ENCODE peak calls at places on chromosomes 2 and 18, in six cellular contexts. One of them, this sample, is unnamed.

GRCh38 chr2:219230201-219230540 is 565 bp downstream of the ANKZF1 start:
- DNase-seq in H1: peak; percentile 56
- DNase-seq in uterus: no peak
- DNase-seq in prostate gland: peak; percentile 53
- DNase-seq in B cell: peak; percentile 44
- DNase-seq in transverse colon: peak; percentile 71
- DNase-seq in this sample: peak; percentile 61

GRCh38 chr2:95325590-95326432 is 28.7 kb downstream of the KCNIP3 start:
- DNase-seq in H1: no peak
- DNase-seq in uterus: no peak
- DNase-seq in prostate gland: no peak
- DNase-seq in B cell: no peak
- DNase-seq in transverse colon: no peak
- DNase-seq in this sample: no peak

GRCh38 chr2:83196225-83196624 is 1262.9 kb downstream of the SUCLG1 start:
- DNase-seq in H1: no peak
- DNase-seq in uterus: no peak
- DNase-seq in prostate gland: no peak
- DNase-seq in B cell: no peak
- DNase-seq in transverse colon: no peak
- DNase-seq in this sample: no peak

GRCh38 chr2:113185643-113186315 is 12.0 kb downstream of the PSD4 start:
- DNase-seq in H1: no peak
- DNase-seq in uterus: no peak
- DNase-seq in prostate gland: no peak
- DNase-seq in B cell: no peak
- DNase-seq in transverse colon: no peak
- DNase-seq in this sample: no peak

GRCh38 chr2:122019729-122020128 is 264.3 kb downstream of the TSN start:
- DNase-seq in H1: no peak
- DNase-seq in uterus: no peak
- DNase-seq in prostate gland: no peak
- DNase-seq in B cell: no peak
- DNase-seq in transverse colon: peak; percentile 62
- DNase-seq in this sample: no peak

GRCh38 chr18:74454279-74454741 is 2.8 kb downstream of the DIPK1C start:
- DNase-seq in H1: no peak
- DNase-seq in uterus: no peak
- DNase-seq in prostate gland: no peak
- DNase-seq in B cell: no peak
- DNase-seq in transverse colon: no peak
- DNase-seq in this sample: no peak

GRCh38 chr2:240572141-240573031 is 4.1 kb downstream of the RNPEPL1 start:
- DNase-seq in H1: no peak
- DNase-seq in uterus: no peak
- DNase-seq in prostate gland: no peak
- DNase-seq in B cell: no peak
- DNase-seq in transverse colon: no peak
- DNase-seq in this sample: no peak

GRCh38 chr18:47602273-47602897 is 328.1 kb downstream of the SMAD2 start:
- DNase-seq in H1: no peak
- DNase-seq in uterus: no peak
- DNase-seq in prostate gland: no peak
- DNase-seq in B cell: no peak
- DNase-seq in transverse colon: no peak
- DNase-seq in this sample: no peak

GRCh38 chr2:42742740-42743666 is 20.9 kb downstream of the OXER1 start:
- DNase-seq in H1: no peak
- DNase-seq in uterus: no peak
- DNase-seq in prostate gland: no peak
- DNase-seq in B cell: no peak
- DNase-seq in transverse colon: no peak
- DNase-seq in this sample: no peak

GRCh38 chr2:143183804-143184463 is 54.7 kb downstream of the ARHGAP15 start:
- DNase-seq in H1: no peak
- DNase-seq in uterus: no peak
- DNase-seq in prostate gland: no peak
- DNase-seq in B cell: no peak
- DNase-seq in transverse colon: no peak
- DNase-seq in this sample: no peak

GRCh38 chr18:4750392-4751346 is 295.6 kb upstream of the DLGAP1 start:
- DNase-seq in H1: no peak
- DNase-seq in uterus: no peak
- DNase-seq in prostate gland: no peak
- DNase-seq in B cell: no peak
- DNase-seq in transverse colon: no peak
- DNase-seq in this sample: no peak

GRCh38 chr2:133421516-133422324 is 146.5 kb downstream of the NCKAP5 start:
- DNase-seq in H1: no peak
- DNase-seq in uterus: no peak
- DNase-seq in prostate gland: no peak
- DNase-seq in B cell: no peak
- DNase-seq in transverse colon: peak; percentile 34
- DNase-seq in this sample: no peak
- TF ChIP-seq CTCF in H1: no peak
- TF ChIP-seq CTCF in uterus: no peak
- TF ChIP-seq CTCF in prostate gland: no peak
- TF ChIP-seq CTCF in B cell: no peak
- TF ChIP-seq CTCF in transverse colon: no peak
- TF ChIP-seq CTCF in this sample: no peak

GRCh38 chr2:67397143-67397986 is at the start of gene ETAA1:
- DNase-seq in H1: peak; percentile 93
- DNase-seq in uterus: peak; percentile 92
- DNase-seq in prostate gland: peak; percentile 90
- DNase-seq in B cell: peak; percentile 94
- DNase-seq in transverse colon: peak; percentile 95
- DNase-seq in this sample: peak; percentile 93

GRCh38 chr2:67394734-67395133 is 2.4 kb upstream of the ETAA1 start:
- DNase-seq in H1: no peak
- DNase-seq in uterus: no peak
- DNase-seq in prostate gland: no peak
- DNase-seq in B cell: no peak
- DNase-seq in transverse colon: no peak
- DNase-seq in this sample: no peak

GRCh38 chr2:67389286-67389685 is 7.8 kb upstream of the ETAA1 start:
- DNase-seq in H1: no peak
- DNase-seq in uterus: no peak
- DNase-seq in prostate gland: no peak
- DNase-seq in B cell: no peak
- DNase-seq in transverse colon: no peak
- DNase-seq in this sample: no peak

GRCh38 chr2:67389788-67390187 is 7.3 kb upstream of the ETAA1 start:
- DNase-seq in H1: no peak
- DNase-seq in uterus: no peak
- DNase-seq in prostate gland: no peak
- DNase-seq in B cell: no peak
- DNase-seq in transverse colon: no peak
- DNase-seq in this sample: no peak

GRCh38 chr2:67393237-67393636 is 3.9 kb upstream of the ETAA1 start:
- DNase-seq in H1: no peak
- DNase-seq in uterus: no peak
- DNase-seq in prostate gland: no peak
- DNase-seq in B cell: no peak
- DNase-seq in transverse colon: no peak
- DNase-seq in this sample: no peak
- TF ChIP-seq CTCF in H1: no peak
- TF ChIP-seq CTCF in uterus: no peak
- TF ChIP-seq CTCF in prostate gland: no peak
- TF ChIP-seq CTCF in B cell: no peak
- TF ChIP-seq CTCF in transverse colon: no peak
- TF ChIP-seq CTCF in this sample: no peak

DNA sequence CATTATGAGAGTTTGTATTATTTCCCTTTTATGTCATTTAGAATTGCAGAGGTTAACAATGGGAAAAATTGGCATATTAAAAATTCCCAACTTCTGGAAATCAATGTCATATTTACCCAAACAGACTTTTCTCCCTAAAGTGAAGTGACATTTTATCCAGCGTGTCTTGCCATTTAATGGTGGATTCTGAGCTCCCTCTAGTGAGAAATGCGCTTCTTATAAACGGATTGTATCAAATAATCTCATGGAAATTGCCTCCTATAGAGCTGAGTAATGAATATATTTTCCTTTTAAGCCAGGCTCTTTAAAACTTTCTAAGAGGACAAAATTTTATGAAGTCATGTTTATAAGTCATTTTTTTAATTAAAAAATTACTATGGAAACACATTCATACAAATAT is 5.7 kb upstream of the GCFC2 start:
- DNase-seq in H1: no peak
- DNase-seq in uterus: no peak
- DNase-seq in prostate gland: no peak
- DNase-seq in B cell: no peak
- DNase-seq in transverse colon: no peak
- DNase-seq in this sample: no peak
- TF ChIP-seq CTCF in H1: no peak
- TF ChIP-seq CTCF in uterus: no peak
- TF ChIP-seq CTCF in prostate gland: no peak
- TF ChIP-seq CTCF in B cell: no peak
- TF ChIP-seq CTCF in transverse colon: no peak
- TF ChIP-seq CTCF in this sample: no peak

DNA sequence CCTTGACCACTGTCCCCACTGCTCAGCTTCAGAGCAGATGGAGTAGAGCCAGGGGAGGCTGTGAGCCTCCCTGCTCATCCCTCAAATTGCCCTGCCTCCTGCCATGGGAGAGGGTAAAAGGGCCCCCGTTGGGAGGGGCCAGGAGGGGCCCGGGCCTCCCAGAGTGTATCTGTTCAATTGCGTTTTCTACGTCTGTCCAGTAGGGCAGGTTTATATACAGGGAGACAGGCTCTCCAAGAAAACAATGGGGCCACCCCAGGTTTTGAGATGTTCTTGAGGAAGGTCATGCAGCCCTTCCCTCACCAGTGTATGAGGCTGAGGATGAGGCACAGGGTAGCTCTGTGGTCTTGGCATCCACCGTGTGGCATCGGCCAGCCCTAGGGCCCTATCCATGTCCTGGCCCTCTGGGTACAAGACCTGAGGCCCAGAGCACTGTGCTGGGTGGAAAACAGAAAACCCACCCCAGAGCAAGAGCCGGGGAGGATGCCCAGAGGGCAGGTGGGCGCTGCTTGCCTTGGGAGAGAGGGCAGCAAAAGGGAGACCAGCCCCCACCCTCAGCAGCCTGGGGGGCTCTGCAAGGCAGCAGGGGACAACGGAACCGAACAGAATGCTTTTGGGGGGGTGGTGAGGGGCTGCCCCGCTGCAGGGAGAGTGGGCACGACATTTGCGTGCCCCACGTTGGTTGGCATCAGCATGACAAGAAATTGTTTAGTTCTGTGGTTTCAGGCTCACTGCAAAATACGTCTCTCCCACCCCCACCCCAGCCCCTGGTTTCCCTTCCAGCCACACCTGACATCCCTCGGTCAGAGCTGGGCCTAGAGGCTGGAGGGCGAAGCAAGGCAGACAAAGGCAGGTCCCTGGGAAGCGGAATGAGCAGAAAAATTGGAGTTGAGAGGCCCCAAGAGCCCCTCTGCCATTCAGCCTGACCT is 141.5 kb downstream of the ACOXL start:
- DNase-seq in H1: no peak
- DNase-seq in uterus: no peak
- DNase-seq in prostate gland: no peak
- DNase-seq in B cell: no peak
- DNase-seq in transverse colon: no peak
- DNase-seq in this sample: no peak
- TF ChIP-seq CTCF in H1: no peak
- TF ChIP-seq CTCF in uterus: no peak
- TF ChIP-seq CTCF in prostate gland: no peak
- TF ChIP-seq CTCF in B cell: no peak
- TF ChIP-seq CTCF in transverse colon: no peak
- TF ChIP-seq CTCF in this sample: no peak

GRCh38 chr18:9103488-9103887 is 989 bp downstream of the NDUFV2 start:
- DNase-seq in H1: no peak
- DNase-seq in uterus: no peak
- DNase-seq in prostate gland: no peak
- DNase-seq in B cell: no peak
- DNase-seq in transverse colon: no peak
- DNase-seq in this sample: no peak
- TF ChIP-seq CTCF in H1: no peak
- TF ChIP-seq CTCF in uterus: peak; percentile 34
- TF ChIP-seq CTCF in prostate gland: no peak
- TF ChIP-seq CTCF in B cell: peak; percentile 25
- TF ChIP-seq CTCF in transverse colon: no peak
- TF ChIP-seq CTCF in this sample: no peak

GRCh38 chr2:170770304-170771048 is at the start of gene ERICH2:
- DNase-seq in H1: peak; percentile 82
- DNase-seq in uterus: peak; percentile 80
- DNase-seq in prostate gland: peak; percentile 79
- DNase-seq in B cell: peak; percentile 74
- DNase-seq in transverse colon: peak; percentile 86
- DNase-seq in this sample: peak; percentile 84
- TF ChIP-seq CTCF in H1: peak; percentile 17
- TF ChIP-seq CTCF in uterus: no peak
- TF ChIP-seq CTCF in prostate gland: no peak
- TF ChIP-seq CTCF in B cell: no peak
- TF ChIP-seq CTCF in transverse colon: no peak
- TF ChIP-seq CTCF in this sample: no peak

GRCh38 chr2:30503007-30503691 is 56.1 kb downstream of the LCLAT1 start:
- DNase-seq in H1: no peak
- DNase-seq in uterus: no peak
- DNase-seq in prostate gland: no peak
- DNase-seq in B cell: peak; percentile 8
- DNase-seq in transverse colon: no peak
- DNase-seq in this sample: no peak
- TF ChIP-seq CTCF in H1: peak; percentile 23
- TF ChIP-seq CTCF in uterus: no peak
- TF ChIP-seq CTCF in prostate gland: no peak
- TF ChIP-seq CTCF in B cell: peak; percentile 46
- TF ChIP-seq CTCF in transverse colon: no peak
- TF ChIP-seq CTCF in this sample: no peak

GRCh38 chr2:10668402-10669012 is 21.3 kb downstream of the NOL10 start:
- DNase-seq in H1: no peak
- DNase-seq in uterus: no peak
- DNase-seq in prostate gland: peak; percentile 50
- DNase-seq in B cell: peak; percentile 77
- DNase-seq in transverse colon: no peak
- DNase-seq in this sample: peak; percentile 21
- TF ChIP-seq CTCF in H1: peak; percentile 51
- TF ChIP-seq CTCF in uterus: peak; percentile 73
- TF ChIP-seq CTCF in prostate gland: peak; percentile 17
- TF ChIP-seq CTCF in B cell: peak; percentile 97
- TF ChIP-seq CTCF in transverse colon: peak; percentile 72
- TF ChIP-seq CTCF in this sample: peak; percentile 78

This sample was measured in nephron progenitor cell.